ENCODE peak calls at places on chromosomes 3 and 15, in ten cellular contexts. T, B, Z, N, I, R, W, L, U and O are unnamed samples.

GRCh38 chr3:187382609-187383151 is 14.5 kb downstream of the RTP4 start:
- DNase-seq in T (no peak), N (peak), Z (no peak), R (no peak), U (no peak), W (no peak), L (no peak), B (no peak), I (no peak), O (no peak)

GRCh38 chr15:101023501-101024110 is 104.4 kb downstream of the LRRK1 start:
- DNase-seq in W (no peak), I (peak), N (no peak), T (peak), B (no peak), U (peak), Z (no peak), L (no peak), R (no peak), O (no peak)

GRCh38 chr3:40997711-40998519 is 201.4 kb upstream of the CTNNB1 start:
- DNase-seq in N (no peak), L (no peak), R (no peak), U (no peak), W (no peak), B (no peak), I (no peak), T (no peak), Z (no peak), O (no peak)

GRCh38 chr3:5250467-5251195 is 63.1 kb downstream of the EDEM1 start:
- DNase-seq in N (no peak), I (no peak), Z (no peak), L (no peak), W (no peak), T (no peak), U (no peak), B (no peak), R (no peak), O (no peak)

GRCh38 chr3:197547206-197547605 is 8.6 kb downstream of the BDH1 start:
- DNase-seq in N (no peak), I (no peak), L (no peak), U (no peak), T (no peak), B (no peak), W (no peak), Z (no peak), R (no peak), O (no peak)

GRCh38 chr3:96266395-96267187 is 547.8 kb upstream of the EPHA6 start:
- DNase-seq in R (no peak), N (peak), I (no peak), B (no peak), T (no peak), Z (no peak), L (no peak), W (no peak), U (no peak), O (no peak)

GRCh38 chr15:56758770-56759449 is 25.6 kb upstream of the ZNF280D start:
- DNase-seq in W (no peak), I (no peak), T (no peak), L (no peak), R (no peak), N (no peak), U (no peak), Z (no peak), B (no peak), O (no peak)

GRCh38 chr3:16060358-16060852 is 114.1 kb upstream of the GALNT15 start:
- DNase-seq in B (peak), U (no peak), N (no peak), Z (no peak), R (no peak), I (peak), T (no peak), L (no peak), W (peak), O (peak)

GRCh38 chr3:152359385-152360248 is 90.9 kb downstream of the MBNL1 start:
- DNase-seq in L (no peak), N (no peak), B (no peak), W (no peak), T (no peak), R (no peak), Z (no peak), I (no peak), U (no peak), O (no peak)

GRCh38 chr3:168498194-168498593 is 402.5 kb upstream of the GOLIM4 start:
- DNase-seq in R (no peak), Z (no peak), T (no peak), B (no peak), I (no peak), U (no peak), W (no peak), L (no peak), N (no peak), O (no peak)

GRCh38 chr3:36911990-36912804 is 32.7 kb downstream of the TRANK1 start:
- DNase-seq in N (no peak), Z (peak), B (no peak), W (no peak), R (peak), U (no peak), T (no peak), L (no peak), I (no peak), O (no peak)

GRCh38 chr3:66702126-66702525 is 201.3 kb upstream of the LRIG1 start:
- DNase-seq in L (no peak), T (no peak), R (no peak), I (no peak), B (no peak), W (no peak), N (no peak), Z (no peak), U (no peak), O (no peak)

GRCh38 chr3:48468329-48468731 is 21.8 kb downstream of the ATRIP start:
- DNase-seq in N (no peak), R (no peak), I (no peak), L (no peak), Z (no peak), U (no peak), B (no peak), T (no peak), W (no peak), O (no peak)

GRCh38 chr15:55588070-55588817 is at the start of gene PYGO1:
- DNase-seq in B (peak), Z (peak), U (peak), R (peak), I (peak), N (peak), L (peak), W (no peak), T (peak), O (peak)

GRCh38 chr15:34301058-34301457 is 36.5 kb downstream of the SLC12A6 start:
- DNase-seq in U (no peak), L (no peak), T (no peak), I (no peak), B (no peak), Z (no peak), N (no peak), R (no peak), W (no peak), O (no peak)

GRCh38 chr3:121794264-121794983 is 40.4 kb downstream of the IQCB1 start:
- DNase-seq in T (no peak), Z (peak), W (no peak), N (no peak), R (no peak), U (no peak), B (no peak), I (no peak), L (no peak), O (no peak)

GRCh38 chr15:33547876-33548275 is 237.1 kb downstream of the RYR3 start:
- DNase-seq in B (no peak), W (no peak), U (peak), I (no peak), R (no peak), Z (no peak), T (peak), N (peak), L (no peak), O (peak)

GRCh38 chr3:110414851-110415250 is 656.8 kb upstream of the NECTIN3 start:
- DNase-seq in I (no peak), L (no peak), U (no peak), Z (no peak), W (peak), B (no peak), N (no peak), R (no peak), T (no peak), O (no peak)

GRCh38 chr15:63972801-63973200 is 73.5 kb downstream of the DAPK2 start:
- DNase-seq in U (no peak), Z (no peak), B (no peak), R (no peak), T (no peak), L (no peak), W (no peak), I (no peak), N (no peak), O (no peak)

GRCh38 chr3:195876297-195877031 is 31.9 kb downstream of the TNK2 start:
- DNase-seq in R (no peak), U (peak), N (no peak), Z (no peak), L (no peak), T (no peak), W (peak), B (no peak), I (no peak), O (peak)

GRCh38 chr3:195877136-195877715 is 31.1 kb downstream of the TNK2 start:
- DNase-seq in U (no peak), L (no peak), R (no peak), I (no peak), N (no peak), Z (no peak), T (no peak), W (no peak), B (no peak), O (peak)

GRCh38 chr3:195877767-195878423 is 30.5 kb downstream of the TNK2 start:
- DNase-seq in R (no peak), I (no peak), W (no peak), T (no peak), N (no peak), B (no peak), U (no peak), Z (no peak), L (no peak), O (no peak)

GRCh38 chr3:195873971-195874370 is 34.4 kb downstream of the TNK2 start:
- DNase-seq in T (no peak), I (no peak), B (no peak), Z (no peak), W (no peak), U (no peak), L (no peak), N (no peak), R (no peak), O (no peak)

DNA sequence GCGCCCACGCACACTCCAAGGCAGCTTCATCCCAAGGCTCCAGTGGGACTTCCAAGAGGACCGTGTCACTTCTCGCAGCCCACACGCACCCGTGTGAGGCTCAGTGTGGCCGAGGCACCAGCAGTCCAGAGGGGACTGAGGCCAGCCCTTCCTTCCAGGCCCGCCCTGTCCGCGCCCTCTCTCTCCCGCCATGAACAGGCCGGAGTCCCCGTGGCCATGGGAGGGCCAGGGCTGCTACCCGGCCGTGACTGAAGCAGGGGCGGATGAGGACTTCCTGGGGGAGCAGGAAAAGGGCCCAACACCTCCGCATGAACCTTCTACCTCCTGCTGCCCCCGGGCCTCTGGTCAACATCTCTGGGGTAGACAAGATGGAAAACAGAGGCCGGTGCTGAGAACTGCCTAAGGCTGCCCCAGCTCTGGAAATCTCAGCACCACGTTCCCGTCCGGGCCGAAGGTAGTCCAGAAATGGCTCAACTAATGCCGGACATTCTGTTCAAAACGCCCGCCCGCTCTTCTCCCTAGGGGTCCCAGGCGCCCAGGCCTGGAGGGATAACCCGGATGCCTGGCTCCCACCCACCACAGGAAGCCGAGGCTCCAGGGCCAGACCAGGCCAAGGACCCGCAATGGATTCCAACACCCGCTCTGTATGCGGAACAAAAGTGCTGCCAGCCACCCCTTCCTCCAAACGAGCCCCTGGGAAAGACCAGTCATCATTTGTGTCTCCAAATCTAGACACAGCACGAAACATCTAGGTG is 32.7 kb downstream of the TNK2 start:
- DNase-seq in Z (no peak), R (no peak), U (no peak), T (no peak), L (no peak), I (no peak), B (no peak), N (no peak), W (no peak), O (peak)
- H3K4me3 ChIP-seq in Z (no peak), R (no peak), U (no peak), T (no peak), L (no peak), I (no peak), B (no peak), N (no peak), W (no peak), O (peak)

DNA sequence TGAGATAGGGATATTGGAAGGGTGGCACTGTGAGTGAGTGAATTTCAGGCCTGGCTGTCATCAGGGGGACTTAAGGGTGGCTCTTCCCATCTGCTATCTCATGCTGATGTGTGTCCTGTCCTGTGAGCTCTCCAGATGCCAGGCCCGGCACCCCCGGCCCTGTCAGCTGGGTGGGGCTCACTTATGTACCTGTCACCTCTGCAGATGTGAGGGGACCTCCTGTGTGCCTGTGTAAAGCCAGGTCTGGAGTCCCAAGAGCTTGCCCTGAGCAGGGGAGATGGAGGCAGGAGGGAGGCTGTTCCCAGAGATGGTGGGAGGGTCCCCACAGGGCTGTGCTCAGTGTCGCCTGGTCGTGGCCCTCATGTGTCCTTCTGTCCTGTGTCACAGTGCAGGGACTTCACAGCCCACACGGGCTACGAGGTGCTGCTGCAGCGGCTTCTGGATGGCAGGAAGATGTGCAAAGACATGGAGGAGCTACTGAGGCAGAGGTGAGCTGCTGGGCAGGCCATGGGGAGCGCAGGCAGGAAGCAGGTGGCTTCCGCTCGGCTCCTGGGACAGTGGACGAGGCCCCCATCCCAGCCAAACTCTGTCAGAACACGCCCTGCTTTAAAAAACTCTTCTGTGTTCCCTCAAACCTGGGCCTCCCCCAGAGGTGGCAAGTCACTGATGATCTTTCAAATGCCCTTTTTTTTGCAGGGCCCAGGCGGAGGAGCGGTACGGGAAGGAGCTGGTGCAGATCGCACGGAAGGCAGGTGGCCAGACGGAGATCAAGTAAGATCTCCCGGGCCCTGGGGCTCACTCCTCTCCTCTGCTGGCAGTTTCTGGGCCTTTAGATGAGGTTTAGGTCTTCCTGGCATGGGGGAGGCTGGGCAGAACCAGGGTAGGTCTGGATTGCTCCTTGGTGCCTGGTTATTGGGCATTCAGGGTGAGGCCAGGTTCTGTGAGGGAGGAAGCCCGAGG is 23.1 kb downstream of the PSTPIP1 start:
- DNase-seq in N (no peak), T (no peak), U (no peak), R (no peak), B (no peak), L (no peak), I (no peak), Z (no peak), W (no peak), O (peak)
- H3K4me3 ChIP-seq in N (no peak), T (no peak), U (no peak), R (no peak), B (no peak), L (no peak), I (no peak), Z (no peak), W (no peak), O (no peak)

GRCh38 chr15:70435369-70435768 is 328.0 kb downstream of the UACA start:
- DNase-seq in R (no peak), B (no peak), Z (peak), N (no peak), U (no peak), I (no peak), W (no peak), L (no peak), T (no peak), O (no peak)
- H3K4me3 ChIP-seq in R (no peak), B (no peak), Z (no peak), N (no peak), U (no peak), I (no peak), W (no peak), L (no peak), T (no peak), O (no peak)

GRCh38 chr15:62163397-62163796 is 1.7 kb downstream of the C2CD4B start:
- DNase-seq in U (no peak), I (no peak), T (no peak), Z (no peak), B (no peak), R (no peak), N (no peak), L (no peak), W (no peak), O (no peak)

GRCh38 chr15:62164500-62165028 is 521 bp downstream of the C2CD4B start:
- DNase-seq in N (peak), I (no peak), U (no peak), R (no peak), Z (peak), T (no peak), B (no peak), L (peak), W (no peak), O (peak)

GRCh38 chr15:62165793-62166380 is 802 bp upstream of the C2CD4B start:
- DNase-seq in U (no peak), R (no peak), W (no peak), Z (no peak), T (no peak), B (no peak), I (no peak), L (no peak), N (no peak), O (no peak)

GRCh38 chr15:62163847-62164499 is 1.1 kb downstream of the C2CD4B start:
- DNase-seq in T (no peak), N (peak), R (no peak), W (no peak), B (no peak), L (peak), U (no peak), I (no peak), Z (peak), O (no peak)

DNA sequence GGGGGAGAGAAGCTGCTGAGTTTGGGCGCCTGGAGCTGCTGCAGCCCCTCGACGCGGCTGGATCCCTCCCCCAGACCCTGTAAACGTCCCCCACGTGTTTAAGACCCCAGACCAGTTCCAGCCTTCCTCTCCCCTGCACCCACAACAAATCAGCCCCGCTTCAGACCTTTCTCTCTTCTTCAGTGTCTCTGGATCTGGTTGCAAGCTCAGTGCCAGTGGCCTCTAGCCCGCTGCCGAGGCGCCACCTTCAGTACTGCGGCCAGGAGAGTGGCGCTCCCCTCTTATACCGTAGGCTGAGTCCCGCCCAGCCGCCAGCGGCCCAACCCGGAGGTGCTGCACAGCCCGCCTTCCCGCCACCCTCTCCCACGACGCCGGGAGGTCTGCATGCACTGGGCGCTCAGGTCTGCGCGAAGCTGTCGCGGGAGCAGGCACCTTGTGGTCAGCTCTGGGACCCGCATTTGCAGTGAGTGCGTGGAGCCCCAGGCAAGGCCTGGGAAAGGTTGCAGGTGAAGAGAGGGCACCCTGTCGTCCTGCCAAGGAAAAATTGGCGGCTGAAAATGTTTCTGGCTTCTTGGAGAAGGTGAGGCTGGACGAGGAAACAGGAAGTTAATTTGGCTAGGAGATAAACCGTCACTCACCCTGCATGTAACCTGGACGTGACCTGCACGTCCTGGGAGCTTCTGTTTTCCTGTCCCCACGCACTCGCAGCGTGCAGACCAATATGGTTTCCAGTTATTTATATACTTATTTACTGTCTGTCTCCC is at the start of gene C2CD4B:
- DNase-seq in I (peak), L (peak), B (no peak), W (no peak), T (no peak), Z (peak), R (no peak), U (peak), N (peak), O (peak)
- H3K4me3 ChIP-seq in I (peak), L (peak), B (peak), W (no peak), T (peak), Z (peak), R (no peak), U (peak), N (peak), O (peak)

GRCh38 chr3:141052570-141053069 is 1.5 kb downstream of the SPSB4 start:
- DNase-seq in L (peak), T (no peak), I (no peak), U (no peak), N (peak), Z (no peak), B (no peak), R (no peak), W (no peak), O (peak)
- H3K4me3 ChIP-seq in L (peak), T (peak), I (no peak), U (peak), N (peak), Z (no peak), B (no peak), R (no peak), W (no peak), O (peak)

GRCh38 chr3:116446037-116446436 is 750 bp upstream of the LSAMP start:
- DNase-seq in Z (no peak), B (no peak), N (no peak), R (no peak), U (no peak), W (no peak), I (no peak), L (no peak), T (no peak), O (no peak)

GRCh38 chr3:116444819-116445290 is 432 bp downstream of the LSAMP start:
- DNase-seq in I (no peak), U (no peak), N (peak), R (no peak), B (no peak), T (peak), L (no peak), W (no peak), Z (no peak), O (no peak)

GRCh38 chr3:116444099-116444700 is 1.1 kb downstream of the LSAMP start:
- DNase-seq in B (no peak), L (no peak), R (no peak), W (no peak), I (no peak), U (no peak), Z (no peak), N (no peak), T (no peak), O (no peak)

GRCh38 chr3:116443096-116443793 is 2.0 kb downstream of the LSAMP start:
- DNase-seq in W (no peak), Z (no peak), L (no peak), R (no peak), B (no peak), N (no peak), T (no peak), U (no peak), I (no peak), O (no peak)

GRCh38 chr3:116445291-116445841 is at the start of gene LSAMP:
- DNase-seq in T (no peak), Z (no peak), R (no peak), U (peak), N (peak), W (no peak), I (no peak), L (peak), B (no peak), O (no peak)
- H3K4me3 ChIP-seq in T (no peak), Z (no peak), R (no peak), U (peak), N (peak), W (no peak), I (peak), L (peak), B (peak), O (no peak)

GRCh38 chr3:128864351-128864811 is 15.0 kb upstream of the ACAD9 start:
- DNase-seq in L (no peak), N (no peak), R (no peak), Z (no peak), I (peak), U (no peak), W (no peak), B (no peak), T (no peak), O (no peak)
- H3K4me3 ChIP-seq in L (no peak), N (no peak), R (no peak), Z (no peak), I (no peak), U (no peak), W (no peak), B (no peak), T (no peak), O (no peak)

GRCh38 chr15:42057744-42058646 is 36.4 kb downstream of the PLA2G4D start:
- DNase-seq in U (no peak), B (no peak), I (no peak), R (no peak), T (no peak), N (no peak), W (no peak), L (no peak), Z (no peak), O (no peak)
- H3K4me3 ChIP-seq in U (no peak), B (no peak), I (no peak), R (no peak), T (no peak), N (no peak), W (peak), L (no peak), Z (no peak), O (no peak)